ENCODE peak calls at places on chromosomes 6 and 20, in eight cellular contexts. P is mesothelial cell of epicardium, G is kidney epithelial cell, Z is astrocyte of the cerebellum, H is fibroblast of the aortic adventitia, C is LNCaP clone FGC, J is Calu3, N is choroid plexus epithelial cell. K is an unnamed sample.

GRCh38 chr6:80425089-80425823 is 318.8 kb downstream of the BCKDHB start:
- DNase-seq in P (no peak), G (no peak), Z (peak), H (peak), C (no peak), J (no peak), N (peak), K (no peak)

GRCh38 chr6:1970151-1970561 is 275.2 kb downstream of the GMDS start:
- DNase-seq in P (no peak), G (no peak), Z (no peak), H (no peak), C (no peak), J (no peak), N (peak), K (no peak)

GRCh38 chr6:98054453-98054852 is 771.4 kb upstream of the MMS22L start:
- DNase-seq in P (no peak), G (no peak), Z (peak), H (no peak), C (no peak), J (no peak), N (peak), K (no peak)

GRCh38 chr6:36335465-36336209 is 1.1 kb downstream of the BNIP5 start:
- DNase-seq in P (no peak), G (no peak), Z (no peak), H (no peak), C (no peak), J (no peak), N (no peak), K (no peak)

GRCh38 chr20:45041464-45042337 is 59.2 kb downstream of the KCNS1 start:
- DNase-seq in P (no peak), G (peak), Z (no peak), H (peak), C (no peak), J (peak), N (peak), K (no peak)

GRCh38 chr6:136792945-136793289 is 640 bp upstream of the MAP3K5 start:
- DNase-seq in P (peak), G (no peak), Z (peak), H (peak), C (no peak), J (peak), N (peak), K (peak)

GRCh38 chr6:62283828-62284411 is 2.1 kb downstream of the KHDRBS2 start:
- DNase-seq in P (no peak), G (no peak), Z (no peak), H (peak), C (peak), J (peak), N (peak), K (no peak)

GRCh38 chr20:25294459-25295385 is 46.8 kb downstream of the PYGB start:
- DNase-seq in P (peak), G (no peak), Z (no peak), H (peak), C (no peak), J (peak), N (peak), K (peak)

GRCh38 chr6:159819932-159820640 is 20.0 kb downstream of the PNLDC1 start:
- DNase-seq in P (no peak), G (no peak), Z (no peak), H (no peak), C (no peak), J (no peak), N (peak), K (peak)

GRCh38 chr6:88368071-88368787 is 202.1 kb upstream of the CNR1 start:
- DNase-seq in P (no peak), G (no peak), Z (peak), H (peak), C (no peak), J (no peak), N (peak), K (no peak)

GRCh38 chr20:34334654-34335407 is 28.2 kb upstream of the ITCH start:
- DNase-seq in P (no peak), G (no peak), Z (no peak), H (no peak), C (no peak), J (peak), N (no peak), K (no peak)

GRCh38 chr6:53313784-53314382 is 34.9 kb downstream of the ELOVL5 start:
- DNase-seq in P (no peak), G (no peak), Z (no peak), H (peak), C (peak), J (no peak), N (peak), K (no peak)

GRCh38 chr20:32366380-32366779 is 8.2 kb downstream of the ASXL1 start:
- DNase-seq in P (no peak), G (no peak), Z (no peak), H (no peak), C (no peak), J (no peak), N (no peak), K (no peak)

GRCh38 chr6:43105538-43106218 is 29.6 kb downstream of the PTK7 start:
- DNase-seq in P (no peak), G (no peak), Z (no peak), H (no peak), C (no peak), J (no peak), N (no peak), K (no peak)

GRCh38 chr20:11375368-11375767 is 542.3 kb upstream of the BTBD3 start:
- DNase-seq in P (no peak), G (no peak), Z (no peak), H (no peak), C (no peak), J (no peak), N (no peak), K (no peak)

GRCh38 chr6:149484733-149485700 is at the start of gene ZC3H12D:
- DNase-seq in P (no peak), G (no peak), Z (peak), H (peak), C (no peak), J (peak), N (peak), K (peak)

GRCh38 chr20:50484271-50484976 is 25.8 kb upstream of the PTPN1 start:
- DNase-seq in P (no peak), G (no peak), Z (no peak), H (peak), C (no peak), J (no peak), N (no peak), K (no peak)

GRCh38 chr6:141000917-141001316 is 1131.8 kb upstream of the GJE1 start:
- DNase-seq in P (no peak), G (no peak), Z (no peak), H (no peak), C (no peak), J (no peak), N (no peak), K (no peak)

GRCh38 chr6:26333458-26334297 is 31.3 kb upstream of the BTN3A2 start:
- DNase-seq in P (no peak), G (no peak), Z (no peak), H (no peak), C (no peak), J (no peak), N (no peak), K (no peak)

GRCh38 chr6:11144393-11144829 is 32.9 kb upstream of the ERVFRD-1 start:
- DNase-seq in P (peak), G (no peak), Z (peak), H (peak), C (no peak), J (peak), N (peak), K (peak)

GRCh38 chr6:143999406-143999805 is 8.7 kb downstream of the PLAGL1 start:
- DNase-seq in P (no peak), G (no peak), Z (peak), H (peak), C (no peak), J (no peak), N (peak), K (no peak)

GRCh38 chr6:10276888-10277287 is 138.0 kb downstream of the TFAP2A start:
- DNase-seq in P (no peak), G (no peak), Z (no peak), H (no peak), C (no peak), J (no peak), N (no peak), K (no peak)

DNA sequence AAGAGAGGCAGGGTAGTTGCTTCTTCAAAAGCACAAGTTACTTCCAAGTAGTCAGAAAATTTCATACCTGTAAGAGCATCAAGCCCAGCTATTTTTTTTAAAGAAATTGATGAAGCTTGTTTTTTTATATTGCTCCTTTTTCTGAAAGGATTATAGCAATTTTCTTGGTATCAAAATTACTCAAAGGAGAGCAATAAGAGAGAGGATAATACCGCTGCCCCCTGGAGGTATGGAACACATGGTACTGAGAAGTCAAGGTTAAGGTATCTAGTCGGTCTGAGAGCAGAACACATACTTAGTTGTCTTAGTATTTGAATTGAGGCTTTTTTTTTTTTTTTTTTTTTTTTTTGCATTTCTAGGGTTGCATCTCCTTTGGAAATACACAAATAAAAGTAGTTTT is 59.4 kb downstream of the ADGRF5 start:
- DNase-seq in P (no peak), G (no peak), Z (no peak), H (no peak), C (no peak), J (no peak), N (no peak), K (peak)
- TF ChIP-seq CTCF in P (no peak), G (no peak), Z (no peak), H (no peak), C (peak), J (no peak), N (no peak), K (no peak)

GRCh38 chr6:130296854-130297253 is 69.0 kb upstream of the TMEM200A start:
- DNase-seq in P (no peak), G (no peak), Z (no peak), H (no peak), C (no peak), J (no peak), N (peak), K (no peak)
- TF ChIP-seq CTCF in P (no peak), G (peak), Z (peak), H (no peak), C (peak), J (no peak), N (peak), K (no peak)

GRCh38 chr20:953742-954141 is 37.6 kb upstream of the ANGPT4 start:
- DNase-seq in P (no peak), G (no peak), Z (no peak), H (no peak), C (no peak), J (no peak), N (peak), K (no peak)
- TF ChIP-seq CTCF in P (no peak), G (peak), Z (peak), H (no peak), C (peak), J (no peak), N (peak), K (no peak)

GRCh38 chr6:135180458-135181332 is at the start of gene MYB:
- DNase-seq in P (peak), G (no peak), Z (no peak), H (peak), C (peak), J (peak), N (peak), K (peak)
- TF ChIP-seq CTCF in P (no peak), G (no peak), Z (no peak), H (no peak), C (no peak), J (no peak), N (no peak), K (no peak)

GRCh38 chr6:154998855-154999254 is 3.7 kb downstream of the TIAM2 start:
- DNase-seq in P (no peak), G (no peak), Z (no peak), H (no peak), C (no peak), J (no peak), N (no peak), K (no peak)
- TF ChIP-seq CTCF in P (no peak), G (no peak), Z (no peak), H (no peak), C (no peak), J (no peak), N (no peak), K (no peak)

GRCh38 chr6:108844632-108845031 is 3.6 kb upstream of the ARMC2 start:
- DNase-seq in P (no peak), G (no peak), Z (no peak), H (no peak), C (no peak), J (no peak), N (no peak), K (no peak)

GRCh38 chr6:108847738-108848115 is 495 bp upstream of the ARMC2 start:
- DNase-seq in P (no peak), G (no peak), Z (no peak), H (no peak), C (no peak), J (no peak), N (no peak), K (no peak)

GRCh38 chr6:108844135-108844534 is 4.1 kb upstream of the ARMC2 start:
- DNase-seq in P (no peak), G (no peak), Z (no peak), H (no peak), C (no peak), J (no peak), N (no peak), K (no peak)

GRCh38 chr6:108848116-108848868 is at the start of gene ARMC2:
- DNase-seq in P (peak), G (peak), Z (peak), H (peak), C (peak), J (peak), N (peak), K (peak)

DNA sequence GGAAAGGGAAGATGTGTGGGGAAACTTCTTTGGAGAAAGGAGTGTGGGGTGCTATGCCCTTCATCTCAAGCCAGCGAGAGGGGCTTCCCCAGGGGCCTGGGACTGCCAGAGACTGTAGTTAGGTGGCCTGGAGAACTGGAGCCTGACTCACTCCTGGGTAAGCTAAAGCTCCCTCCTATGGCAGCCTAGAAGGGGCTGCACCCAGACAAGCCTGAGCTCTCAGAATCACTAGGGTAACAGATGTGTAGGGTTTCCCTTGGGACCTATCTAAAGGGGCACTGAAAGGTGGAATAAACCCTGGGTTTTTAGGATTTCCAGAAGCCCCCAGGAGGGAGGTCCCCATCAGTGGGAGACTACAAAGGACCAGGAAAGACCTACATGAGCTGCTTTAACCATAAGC is 1.6 kb upstream of the ARMC2 start:
- DNase-seq in P (no peak), G (no peak), Z (no peak), H (no peak), C (no peak), J (no peak), N (no peak), K (peak)
- TF ChIP-seq CTCF in P (no peak), G (no peak), Z (no peak), H (no peak), C (no peak), J (no peak), N (no peak), K (no peak)

DNA sequence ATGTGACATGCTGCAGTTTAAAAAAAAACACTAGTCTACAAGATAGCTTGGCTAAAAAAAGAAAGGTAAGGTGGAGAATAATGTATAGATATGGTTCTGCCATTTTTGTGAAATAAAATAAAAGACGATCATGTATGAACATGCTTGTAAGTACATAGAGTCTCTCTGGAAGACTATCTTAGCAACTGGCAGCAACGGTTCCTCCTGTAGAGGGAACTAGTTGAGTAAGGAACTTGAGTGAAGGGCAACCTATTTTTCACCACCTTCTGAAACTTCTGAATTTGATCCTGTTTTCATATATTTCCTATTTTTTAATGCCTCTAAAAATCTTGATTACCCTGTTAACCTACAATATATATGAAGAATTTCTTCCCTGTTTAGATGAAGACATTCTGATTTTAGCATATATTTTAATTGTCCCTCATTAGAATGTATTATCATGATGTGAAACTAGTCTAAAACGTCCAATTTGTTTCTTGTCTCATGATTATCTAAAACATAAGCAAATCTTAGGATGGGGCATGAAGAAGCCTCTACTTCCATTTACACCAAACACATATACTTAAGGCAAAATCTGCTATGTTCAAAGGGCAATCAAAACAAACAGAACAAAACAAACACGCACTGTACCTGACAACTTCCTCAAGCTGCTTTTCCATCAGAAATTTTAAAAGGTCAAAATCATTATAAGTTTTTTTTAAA is 202.5 kb downstream of the ISM1 start:
- DNase-seq in P (no peak), G (no peak), Z (no peak), H (no peak), C (no peak), J (no peak), N (no peak), K (no peak)
- TF ChIP-seq CTCF in P (no peak), G (no peak), Z (no peak), H (no peak), C (peak), J (no peak), N (no peak), K (no peak)

GRCh38 chr6:105526198-105526872 is 123.5 kb upstream of the PREP start:
- DNase-seq in P (no peak), G (no peak), Z (no peak), H (no peak), C (no peak), J (no peak), N (no peak), K (no peak)
- TF ChIP-seq CTCF in P (no peak), G (no peak), Z (no peak), H (no peak), C (no peak), J (no peak), N (no peak), K (no peak)

K was measured in activated CD8-positive, alpha-beta T cell treated with anti-CD3 and anti-CD28 coated beads for 36 hours.